ENCODE peak calls at places on chromosomes 12 and 14, in seven cellular contexts. B, Z, J, Y, E, W and N are unnamed samples.

GRCh38 chr14:35355981-35356839 is 48.3 kb downstream of the NFKBIA start:
- DNase-seq in B (peak; percentile 88), Z (no peak), J (no peak), Y (peak; percentile 36), E (no peak), W (no peak), N (peak; percentile 45)

GRCh38 chr12:101733166-101733565 is 6.1 kb downstream of the SYCP3 start:
- DNase-seq in B (no peak), Z (no peak), J (no peak), Y (no peak), E (no peak), W (no peak), N (no peak)

GRCh38 chr12:47757840-47758583 is 668 bp downstream of the RAPGEF3 start:
- DNase-seq in B (peak; percentile 86), Z (no peak), J (peak; percentile 21), Y (no peak), E (no peak), W (no peak), N (no peak)

GRCh38 chr12:23472329-23472971 is 477.0 kb downstream of the SOX5 start:
- DNase-seq in B (peak; percentile 82), Z (no peak), J (no peak), Y (no peak), E (no peak), W (no peak), N (no peak)

GRCh38 chr14:51333901-51334432 is 93.9 kb downstream of the TMX1 start:
- DNase-seq in B (no peak), Z (no peak), J (no peak), Y (no peak), E (no peak), W (no peak), N (no peak)

GRCh38 chr12:62866451-62867082 is 68.4 kb downstream of the PPM1H start:
- DNase-seq in B (peak; percentile 85), Z (no peak), J (no peak), Y (no peak), E (peak; percentile 68), W (no peak), N (peak; percentile 10)

GRCh38 chr12:45357547-45358417 is 141.9 kb downstream of the ANO6 start:
- DNase-seq in B (no peak), Z (no peak), J (no peak), Y (no peak), E (no peak), W (no peak), N (no peak)

GRCh38 chr12:122052285-122052684 is 26.3 kb upstream of the MLXIP start:
- DNase-seq in B (no peak), Z (no peak), J (no peak), Y (no peak), E (no peak), W (no peak), N (no peak)

GRCh38 chr12:131894981-131895639 is 688 bp downstream of the ULK1 start:
- DNase-seq in B (peak; percentile 67), Z (no peak), J (no peak), Y (no peak), E (no peak), W (no peak), N (no peak)

GRCh38 chr14:37583358-37584210 is 11.5 kb downstream of the FOXA1 start:
- DNase-seq in B (no peak), Z (no peak), J (no peak), Y (no peak), E (no peak), W (no peak), N (no peak)

GRCh38 chr12:131610891-131611290 is 100.0 kb upstream of the SFSWAP start:
- DNase-seq in B (no peak), Z (no peak), J (no peak), Y (no peak), E (no peak), W (no peak), N (no peak)

GRCh38 chr12:75910452-75910722 is 121.2 kb downstream of the PHLDA1 start:
- DNase-seq in B (no peak), Z (no peak), J (no peak), Y (no peak), E (no peak), W (no peak), N (no peak)

GRCh38 chr12:49357099-49357678 is 10.1 kb upstream of the SPATS2 start:
- DNase-seq in B (no peak), Z (no peak), J (peak; percentile 30), Y (no peak), E (no peak), W (no peak), N (peak; percentile 70)

GRCh38 chr12:77324763-77325468 is 259.5 kb upstream of the E2F7 start:
- DNase-seq in B (peak; percentile 94), Z (no peak), J (peak; percentile 81), Y (peak; percentile 19), E (no peak), W (peak; percentile 87), N (peak; percentile 48)

GRCh38 chr12:18546399-18546798 is 191.4 kb downstream of the PLCZ1 start:
- DNase-seq in B (no peak), Z (no peak), J (no peak), Y (no peak), E (no peak), W (no peak), N (no peak)

GRCh38 chr14:89652352-89652751 is 235.3 kb upstream of the FOXN3 start:
- DNase-seq in B (no peak), Z (no peak), J (no peak), Y (no peak), E (no peak), W (no peak), N (no peak)

GRCh38 chr14:91354979-91355685 is 62.5 kb downstream of the CCDC88C start:
- DNase-seq in B (peak; percentile 82), Z (no peak), J (no peak), Y (peak; percentile 46), E (no peak), W (no peak), N (no peak)

GRCh38 chr12:6635375-6635855 is 344 bp downstream of the LPAR5 start:
- DNase-seq in B (peak; percentile 74), Z (peak; percentile 36), J (no peak), Y (no peak), E (no peak), W (no peak), N (peak; percentile 76)

GRCh38 chr12:118816296-118816695 is 165.0 kb upstream of the SRRM4 start:
- DNase-seq in B (no peak), Z (no peak), J (no peak), Y (no peak), E (no peak), W (no peak), N (no peak)

GRCh38 chr12:103503546-103504480 is 8.0 kb upstream of the C12orf42 start:
- DNase-seq in B (no peak), Z (peak; percentile 30), J (peak; percentile 8), Y (peak; percentile 25), E (no peak), W (no peak), N (peak; percentile 75)

GRCh38 chr12:19181666-19182426 is 52.3 kb downstream of the PLEKHA5 start:
- DNase-seq in B (no peak), Z (no peak), J (peak; percentile 42), Y (no peak), E (no peak), W (no peak), N (peak; percentile 62)

GRCh38 chr12:28290262-28290661 is 100.0 kb downstream of the CCDC91 start:
- DNase-seq in B (no peak), Z (no peak), J (no peak), Y (no peak), E (no peak), W (no peak), N (no peak)

GRCh38 chr12:78540621-78541336 is 323.8 kb upstream of the SYT1 start:
- DNase-seq in B (no peak), Z (no peak), J (no peak), Y (no peak), E (no peak), W (no peak), N (no peak)

GRCh38 chr14:67934087-67934486 is 114.5 kb downstream of the RAD51B start:
- DNase-seq in B (peak; percentile 56), Z (no peak), J (peak; percentile 67), Y (no peak), E (peak; percentile 77), W (no peak), N (peak; percentile 84)

GRCh38 chr14:54503476-54503875 is 6.2 kb upstream of the CGRRF1 start:
- DNase-seq in B (no peak), Z (no peak), J (no peak), Y (no peak), E (no peak), W (no peak), N (peak; percentile 58)

GRCh38 chr14:104220225-104221070 is 82.1 kb downstream of the KIF26A start:
- DNase-seq in B (no peak), Z (no peak), J (no peak), Y (no peak), E (no peak), W (peak; percentile 63), N (no peak)

GRCh38 chr12:46507766-46508165 is 135.2 kb upstream of the SLC38A2 start:
- DNase-seq in B (no peak), Z (no peak), J (no peak), Y (no peak), E (no peak), W (no peak), N (no peak)

GRCh38 chr12:94875525-94875924 is 128.0 kb downstream of the NDUFA12 start:
- DNase-seq in B (peak; percentile 80), Z (no peak), J (no peak), Y (no peak), E (no peak), W (no peak), N (peak; percentile 34)

GRCh38 chr12:41189395-41190251 is 1.5 kb downstream of the PDZRN4 start:
- DNase-seq in B (peak; percentile 77), Z (no peak), J (peak; percentile 64), Y (no peak), E (no peak), W (no peak), N (no peak)

GRCh38 chr14:19800282-19801117 is 3.1 kb upstream of the OR4N2 start:
- DNase-seq in B (no peak), Z (no peak), J (peak; percentile 88), Y (no peak), E (no peak), W (no peak), N (no peak)

GRCh38 chr12:25051583-25052190 is 102.8 kb upstream of the BCAT1 start:
- DNase-seq in B (no peak), Z (peak; percentile 32), J (no peak), Y (peak; percentile 20), E (no peak), W (no peak), N (peak; percentile 88)